ENCODE peak calls at places on chromosomes 3 and 15, in five cellular contexts. E is SK-N-SH; J is Karpas-422; F is neuronal stem cell; T is CD4-positive, CD25-positive, alpha-beta regulatory T cell. H is an unnamed sample.

GRCh38 chr15:73324496-73325170 is 44.1 kb downstream of the HCN4 start:
- DNase-seq in E (no peak), J (no peak), F (no peak), T (no peak), H (no peak)

GRCh38 chr3:58635371-58636285 is 30.9 kb downstream of the FAM3D start:
- DNase-seq in E (no peak), J (no peak), F (no peak), T (no peak), H (no peak)

GRCh38 chr3:47347217-47347801 is 33.5 kb upstream of the PTPN23 start:
- DNase-seq in E (no peak), J (peak; percentile 92), F (no peak), T (no peak), H (no peak)

GRCh38 chr3:8497582-8497981 is 4.0 kb upstream of the LMCD1 start:
- DNase-seq in E (no peak), J (no peak), F (no peak), T (no peak), H (no peak)

GRCh38 chr3:193132923-193133463 is 108.0 kb upstream of the PLAAT1 start:
- DNase-seq in E (no peak), J (no peak), F (no peak), T (no peak), H (no peak)

GRCh38 chr3:89571298-89571697 is 463.9 kb downstream of the EPHA3 start:
- DNase-seq in E (no peak), J (no peak), F (no peak), T (no peak), H (no peak)

GRCh38 chr3:183033746-183034145 is 53.4 kb upstream of the DCUN1D1 start:
- DNase-seq in E (no peak), J (no peak), F (no peak), T (no peak), H (no peak)

GRCh38 chr3:87855626-87856025 is 203.2 kb downstream of the CGGBP1 start:
- DNase-seq in E (no peak), J (no peak), F (no peak), T (no peak), H (no peak)

GRCh38 chr15:73983211-73983727 is 8.8 kb downstream of the STOML1 start:
- DNase-seq in E (peak; percentile 49), J (no peak), F (no peak), T (no peak), H (no peak)

GRCh38 chr15:90441011-90441410 is 53.0 kb downstream of the IQGAP1 start:
- DNase-seq in E (no peak), J (no peak), F (no peak), T (no peak), H (no peak)

GRCh38 chr3:129602730-129603560 is 3.5 kb downstream of the PLXND1 start:
- DNase-seq in E (no peak), J (no peak), F (no peak), T (no peak), H (no peak)
- H3K4me1 ChIP-seq in E (peaks cover 7% of the 10 kb centered on the region), J (peaks cover 3% of the 10 kb centered on the region), F (peaks cover 40% of the 10 kb centered on the region), T (peaks cover 16% of the 10 kb centered on the region), H (peaks cover 4% of the 10 kb centered on the region)

DNA sequence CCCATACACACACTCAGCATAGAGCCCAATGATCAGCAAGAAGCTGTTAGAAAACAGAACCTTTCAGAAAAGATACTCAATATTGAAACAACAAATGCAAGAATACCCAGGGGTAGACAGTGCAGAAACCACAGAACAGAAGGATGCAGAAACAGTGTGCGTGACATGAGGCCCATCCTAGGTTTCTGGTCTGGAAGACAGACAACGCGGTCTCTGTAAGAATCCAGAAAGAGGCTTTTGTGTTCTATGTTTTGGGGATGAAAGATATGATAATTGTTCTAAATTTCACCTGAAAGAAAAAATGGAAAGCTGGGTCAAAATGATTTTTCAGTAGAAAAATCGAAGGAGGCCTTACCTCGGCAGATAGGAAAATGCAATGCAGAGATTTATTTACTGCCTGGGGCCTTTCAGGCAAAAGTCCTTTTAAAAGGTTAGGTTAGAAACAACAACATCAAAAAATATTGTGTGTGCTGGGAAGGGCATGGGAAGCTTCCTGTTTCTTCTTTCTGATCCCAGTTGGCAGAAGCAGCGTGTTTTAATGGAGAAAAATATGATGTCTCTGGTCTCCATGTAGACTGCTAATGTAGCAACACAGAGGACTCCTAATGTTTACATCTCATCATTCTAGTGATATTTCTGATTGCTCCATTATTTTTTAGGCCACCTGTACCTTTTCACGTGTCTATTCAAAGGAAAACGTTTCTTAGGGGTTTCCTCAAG is 17.0 kb downstream of the SYNM start:
- DNase-seq in E (no peak), J (no peak), F (no peak), T (no peak), H (no peak)
- H3K36me3 ChIP-seq in E (peaks cover 6% of the 10 kb centered on the region), J (no peaks in the 10 kb centered on the region), F (no peaks in the 10 kb centered on the region), T (no peaks in the 10 kb centered on the region), H (no peaks in the 10 kb centered on the region)

DNA sequence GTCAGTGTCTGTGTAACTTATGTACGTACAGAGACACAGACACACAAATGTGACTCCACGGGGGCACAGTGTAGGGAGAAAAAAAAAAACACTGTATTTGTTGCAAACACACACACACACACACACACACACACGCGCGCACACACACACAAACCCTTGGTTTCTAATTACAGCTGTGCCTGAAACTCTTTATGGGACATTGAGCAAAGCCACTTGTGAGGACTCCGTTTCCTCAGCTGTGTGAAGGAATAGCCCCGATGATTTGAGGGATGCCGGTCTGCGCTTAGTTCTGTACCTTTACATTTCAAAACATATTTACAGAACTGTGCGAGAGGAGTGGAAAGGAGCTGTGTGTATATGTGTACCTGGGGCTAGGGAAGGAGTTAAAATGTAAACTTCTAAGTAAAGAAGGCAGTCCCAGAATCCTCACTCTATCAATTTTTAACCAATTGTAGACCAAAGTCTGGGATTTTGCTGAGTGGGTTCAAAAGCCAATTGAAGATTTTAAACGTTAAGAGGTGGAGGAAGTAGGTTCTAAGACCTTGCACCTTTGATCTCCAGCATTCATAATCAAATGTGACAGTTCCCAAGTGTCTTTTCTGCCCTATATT is 5.3 kb upstream of the BCL6 start:
- DNase-seq in E (no peak), J (peak; percentile 76), F (peak; percentile 54), T (no peak), H (no peak)
- H3K4me1 ChIP-seq in E (no peaks in the 10 kb centered on the region), J (peaks cover 60% of the 10 kb centered on the region), F (peaks cover 11% of the 10 kb centered on the region), T (peaks cover 31% of the 10 kb centered on the region), H (peaks cover 41% of the 10 kb centered on the region)

DNA sequence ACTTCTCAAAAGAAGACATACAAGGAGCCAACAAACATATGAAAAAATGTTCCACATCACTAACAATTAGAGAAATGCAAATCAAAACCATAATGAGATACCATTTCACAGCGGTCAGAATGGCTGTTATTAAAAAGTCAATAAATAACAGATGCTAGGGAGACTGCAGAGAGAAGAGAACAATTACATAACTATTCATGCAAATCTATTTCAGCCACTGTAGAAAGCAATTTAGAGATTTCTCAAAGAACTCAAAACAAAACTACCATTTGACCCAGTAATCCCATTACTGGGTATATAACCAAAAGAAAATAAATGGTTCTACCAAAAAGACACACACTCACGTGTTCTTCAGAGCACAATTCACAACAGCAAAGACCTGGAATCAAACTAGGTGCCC is 116.3 kb downstream of the VPS13C start:
- DNase-seq in E (no peak), J (no peak), F (no peak), T (no peak), H (no peak)
- H3K36me3 ChIP-seq in E (peaks cover 61% of the 10 kb centered on the region), J (peaks cover 63% of the 10 kb centered on the region), F (peaks cover 3% of the 10 kb centered on the region), T (peaks cover 81% of the 10 kb centered on the region), H (peaks cover 29% of the 10 kb centered on the region)

GRCh38 chr3:195154111-195154791 is 116.7 kb downstream of the XXYLT1 start:
- DNase-seq in E (no peak), J (no peak), F (no peak), T (no peak), H (no peak)
- H3K4me1 ChIP-seq in E (peaks cover 82% of the 10 kb centered on the region), J (peaks cover 6% of the 10 kb centered on the region), F (peaks cover 51% of the 10 kb centered on the region), T (peaks cover 31% of the 10 kb centered on the region), H (peaks cover 6% of the 10 kb centered on the region)

GRCh38 chr15:40901053-40901443 is 6.8 kb downstream of the VPS18 start:
- DNase-seq in E (no peak), J (no peak), F (no peak), T (no peak), H (no peak)
- H3K36me3 ChIP-seq in E (peaks cover 42% of the 10 kb centered on the region), J (peaks cover 11% of the 10 kb centered on the region), F (peaks cover 47% of the 10 kb centered on the region), T (peaks cover 41% of the 10 kb centered on the region), H (peaks cover 25% of the 10 kb centered on the region)